ENCODE peak calls at places on chromosome 12, in six cellular contexts. Y, J, X, L, B and U are unnamed samples.

GRCh38 chr12:117629454-117629853 is 268.0 kb upstream of the NOS1 start:
- DNase-seq in Y (no peak), J (no peak), X (no peak), L (no peak), B (no peak), U (no peak)

GRCh38 chr12:7190268-7191055 is 976 bp downstream of the PEX5 start:
- DNase-seq in Y (peak), J (peak), X (no peak), L (no peak), B (peak), U (peak)

GRCh38 chr12:4441355-4442330 is 4.0 kb downstream of the FGF6 start:
- DNase-seq in Y (peak), J (no peak), X (no peak), L (no peak), B (peak), U (no peak)

GRCh38 chr12:28161697-28162096 is 28.6 kb upstream of the CCDC91 start:
- DNase-seq in Y (no peak), J (no peak), X (no peak), L (no peak), B (no peak), U (no peak)

GRCh38 chr12:14913381-14913781 is 25.0 kb downstream of the ERP27 start:
- DNase-seq in Y (peak), J (no peak), X (peak), L (no peak), B (no peak), U (no peak)

GRCh38 chr12:9936597-9936996 is 4.4 kb upstream of the CLEC2A start:
- DNase-seq in Y (no peak), J (no peak), X (no peak), L (no peak), B (no peak), U (no peak)

GRCh38 chr12:109549613-109550309 is 23.5 kb downstream of the MMAB start:
- DNase-seq in Y (peak), J (no peak), X (no peak), L (no peak), B (peak), U (no peak)

GRCh38 chr12:40104461-40105264 is 1.2 kb downstream of the SLC2A13 start:
- DNase-seq in Y (peak), J (peak), X (no peak), L (no peak), B (peak), U (no peak)

GRCh38 chr12:123388948-123389559 is 5.1 kb downstream of the KMT5A start:
- DNase-seq in Y (no peak), J (no peak), X (no peak), L (no peak), B (no peak), U (no peak)

GRCh38 chr12:70367268-70368141 is 1.4 kb downstream of the KCNMB4 start:
- DNase-seq in Y (no peak), J (no peak), X (no peak), L (no peak), B (peak), U (no peak)

GRCh38 chr12:93018610-93019009 is 89.5 kb upstream of the EEA1 start:
- DNase-seq in Y (no peak), J (no peak), X (no peak), L (no peak), B (no peak), U (no peak)

GRCh38 chr12:104602426-104602825 is 145.7 kb downstream of the CHST11 start:
- DNase-seq in Y (no peak), J (no peak), X (no peak), L (no peak), B (peak), U (no peak)

GRCh38 chr12:110543252-110543959 is 39.7 kb downstream of the PPTC7 start:
- DNase-seq in Y (no peak), J (no peak), X (peak), L (peak), B (no peak), U (peak)

GRCh38 chr12:572532-572899 is 90.7 kb downstream of the NINJ2 start:
- DNase-seq in Y (no peak), J (no peak), X (no peak), L (no peak), B (no peak), U (no peak)

GRCh38 chr12:66352197-66352596 is 49.9 kb downstream of the HELB start:
- DNase-seq in Y (peak), J (no peak), X (peak), L (peak), B (peak), U (no peak)

GRCh38 chr12:119208626-119209061 is 29.9 kb downstream of the HSPB8 start:
- DNase-seq in Y (peak), J (no peak), X (peak), L (no peak), B (peak), U (peak)

GRCh38 chr12:120489018-120489417 is 6.9 kb upstream of the DYNLL1 start:
- DNase-seq in Y (no peak), J (no peak), X (peak), L (no peak), B (no peak), U (no peak)

GRCh38 chr12:110582286-110583136 is 607 bp downstream of the PPTC7 start:
- DNase-seq in Y (peak), J (no peak), X (peak), L (peak), B (peak), U (peak)

GRCh38 chr12:110088936-110089335 is 35.2 kb upstream of the IFT81 start:
- DNase-seq in Y (no peak), J (no peak), X (no peak), L (no peak), B (no peak), U (no peak)

GRCh38 chr12:123829561-123829960 is 67.5 kb downstream of the DNAH10 start:
- DNase-seq in Y (no peak), J (no peak), X (no peak), L (no peak), B (no peak), U (no peak)

GRCh38 chr12:128091101-128091795 is 175.7 kb upstream of the TMEM132C start:
- DNase-seq in Y (peak), J (no peak), X (no peak), L (no peak), B (peak), U (no peak)

GRCh38 chr12:3658327-3659163 is 94.4 kb downstream of the CRACR2A start:
- DNase-seq in Y (peak), J (no peak), X (peak), L (no peak), B (peak), U (no peak)

GRCh38 chr12:46110928-46111699 is 120.7 kb upstream of the SCAF11 start:
- DNase-seq in Y (no peak), J (no peak), X (no peak), L (peak), B (no peak), U (no peak)

GRCh38 chr12:3342051-3342450 is 149.0 kb upstream of the PRMT8 start:
- DNase-seq in Y (peak), J (no peak), X (peak), L (no peak), B (peak), U (no peak)

GRCh38 chr12:60191676-60192359 is 596.0 kb downstream of the SLC16A7 start:
- DNase-seq in Y (no peak), J (no peak), X (peak), L (no peak), B (no peak), U (no peak)

GRCh38 chr12:67928621-67929369 is 60.5 kb upstream of the IFNG-AS1 start:
- DNase-seq in Y (no peak), J (no peak), X (peak), L (no peak), B (no peak), U (no peak)

GRCh38 chr12:109735051-109735521 is 21.5 kb downstream of the FAM222A start:
- DNase-seq in Y (peak), J (no peak), X (no peak), L (no peak), B (no peak), U (peak)

GRCh38 chr12:117486840-117487659 is 125.6 kb upstream of the NOS1 start:
- DNase-seq in Y (no peak), J (peak), X (peak), L (no peak), B (no peak), U (peak)

GRCh38 chr12:9367828-9368227 is 159.6 kb upstream of the PZP start:
- DNase-seq in Y (no peak), J (no peak), X (no peak), L (no peak), B (no peak), U (no peak)

GRCh38 chr12:13173537-13173936 is 23.0 kb upstream of the EMP1 start:
- DNase-seq in Y (no peak), J (no peak), X (peak), L (peak), B (peak), U (peak)

GRCh38 chr12:104682790-104683279 is 226.1 kb downstream of the CHST11 start:
- DNase-seq in Y (no peak), J (no peak), X (no peak), L (peak), B (no peak), U (no peak)

GRCh38 chr12:12723147-12723680 is 6.0 kb downstream of the CDKN1B start:
- DNase-seq in Y (no peak), J (no peak), X (peak), L (peak), B (no peak), U (no peak)

GRCh38 chr12:86914716-86915115 is 658.5 kb upstream of the MGAT4C start:
- DNase-seq in Y (peak), J (peak), X (peak), L (no peak), B (peak), U (no peak)

GRCh38 chr12:112716099-112717093 is 75.2 kb upstream of the RPH3A start:
- DNase-seq in Y (no peak), J (peak), X (no peak), L (no peak), B (peak), U (no peak)

GRCh38 chr12:8912910-8913309 is 1.4 kb upstream of the PHC1 start:
- DNase-seq in Y (peak), J (peak), X (peak), L (no peak), B (peak), U (no peak)

GRCh38 chr12:57744194-57744776 is 554 bp upstream of the TSPAN31 start:
- DNase-seq in Y (peak), J (peak), X (no peak), L (peak), B (no peak), U (peak)

GRCh38 chr12:125247477-125247876 is 182.2 kb downstream of the AACS start:
- DNase-seq in Y (no peak), J (no peak), X (no peak), L (no peak), B (no peak), U (no peak)

GRCh38 chr12:47964102-47964723 is 817 bp downstream of the TMEM106C start:
- DNase-seq in Y (peak), J (peak), X (peak), L (peak), B (peak), U (no peak)

GRCh38 chr12:47361389-47362031 is 281.8 kb upstream of the AMIGO2 start:
- DNase-seq in Y (no peak), J (no peak), X (no peak), L (peak), B (no peak), U (no peak)

GRCh38 chr12:122207391-122207790 is 3.9 kb downstream of the B3GNT4 start:
- DNase-seq in Y (no peak), J (no peak), X (no peak), L (no peak), B (no peak), U (no peak)
- H3K27ac ChIP-seq in Y (no peak), J (no peak), X (no peak), L (no peak), B (no peak), U (no peak)

DNA sequence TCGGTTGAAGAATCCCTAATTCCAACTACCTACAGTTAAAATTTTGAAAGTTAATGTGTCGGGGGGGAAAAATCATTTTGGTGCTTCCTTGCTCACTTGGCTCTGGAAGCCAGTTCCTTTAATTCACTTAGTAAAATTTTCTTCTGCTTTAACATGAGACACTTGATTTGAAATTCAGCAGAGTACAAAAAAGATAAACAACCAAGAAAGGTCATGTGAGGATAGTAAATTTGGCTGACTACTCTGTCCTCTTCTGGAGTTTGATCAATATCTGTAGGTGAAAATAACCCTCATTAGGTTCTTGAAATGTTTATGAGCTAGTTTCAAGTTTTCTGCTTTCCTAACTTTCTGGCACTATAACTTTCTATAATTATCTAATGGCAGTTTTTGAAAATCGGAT is 43.4 kb downstream of the KCNJ8 start:
- DNase-seq in Y (no peak), J (no peak), X (no peak), L (no peak), B (no peak), U (no peak)
- H3K27ac ChIP-seq in Y (no peak), J (no peak), X (no peak), L (no peak), B (no peak), U (no peak)

DNA sequence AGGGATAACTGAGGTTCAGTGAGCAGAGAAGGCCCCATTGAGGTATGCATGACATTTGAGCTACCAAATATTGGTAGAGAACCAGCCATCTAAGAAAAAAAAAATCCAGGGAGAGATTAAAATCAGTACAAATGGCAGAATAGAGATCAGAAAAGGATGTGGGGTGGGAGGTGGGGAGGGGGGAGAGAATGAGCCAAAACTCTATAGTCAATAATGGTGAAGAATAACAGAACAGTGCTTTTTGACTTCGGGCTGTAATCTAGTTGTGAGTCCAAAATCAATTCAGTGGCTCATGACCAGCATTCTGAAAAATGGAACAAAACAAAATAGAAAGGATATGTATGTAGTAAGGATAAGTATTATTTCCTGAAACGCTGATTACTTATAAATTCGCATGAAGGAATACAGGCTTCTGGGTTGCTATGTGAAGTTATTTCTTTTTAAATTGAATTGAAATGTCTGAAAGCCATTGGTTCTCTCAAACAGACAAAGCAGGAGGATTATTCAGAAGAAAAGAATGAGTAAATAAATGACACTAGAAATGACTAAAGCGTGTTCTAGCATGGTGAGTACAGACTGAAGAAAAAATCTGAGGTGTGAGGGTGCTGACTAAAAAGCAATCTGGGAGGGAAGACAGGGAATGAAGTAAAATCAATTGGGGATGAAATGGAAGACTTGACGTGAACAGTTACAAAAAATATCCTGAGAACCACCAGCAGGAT is 72.4 kb downstream of the ATP2B1 start:
- DNase-seq in Y (no peak), J (peak), X (peak), L (no peak), B (no peak), U (no peak)
- H3K27ac ChIP-seq in Y (no peak), J (peak), X (peak), L (no peak), B (no peak), U (no peak)

DNA sequence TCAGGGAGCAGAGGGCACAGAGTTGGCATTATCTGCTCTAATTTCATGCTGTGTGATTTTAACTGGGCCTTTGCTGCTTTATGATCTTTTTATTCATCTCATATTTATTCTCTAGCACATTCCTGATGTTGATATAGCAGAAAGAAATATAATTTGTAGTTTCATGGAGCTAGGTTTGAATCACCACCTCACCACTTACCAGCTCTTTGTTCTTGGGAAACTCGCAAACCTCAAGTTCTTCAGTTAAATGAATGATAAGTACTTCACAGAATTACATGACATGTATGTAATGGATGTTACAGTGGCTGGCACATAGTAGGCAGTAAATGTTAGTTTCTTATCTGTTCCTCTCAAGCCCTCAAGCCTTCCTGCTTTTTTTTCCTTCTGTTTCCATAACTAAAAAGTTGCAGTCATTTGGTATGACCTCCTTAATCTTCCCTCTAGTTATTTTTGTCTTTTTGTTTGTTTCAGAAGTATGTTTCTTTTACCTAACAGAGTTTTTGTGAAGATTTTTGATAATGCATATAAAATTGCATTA is 54.8 kb downstream of the SPATS2 start:
- DNase-seq in Y (no peak), J (no peak), X (no peak), L (no peak), B (no peak), U (no peak)
- H3K27ac ChIP-seq in Y (no peak), J (no peak), X (no peak), L (no peak), B (no peak), U (no peak)

GRCh38 chr12:43285248-43285647 is 266.8 kb downstream of the ADAMTS20 start:
- DNase-seq in Y (no peak), J (no peak), X (peak), L (peak), B (no peak), U (no peak)
- H3K27ac ChIP-seq in Y (no peak), J (no peak), X (peak), L (no peak), B (no peak), U (no peak)

GRCh38 chr12:114666746-114667668 is 17.0 kb downstream of the TBX3 start:
- DNase-seq in Y (no peak), J (no peak), X (peak), L (no peak), B (peak), U (no peak)
- H3K27ac ChIP-seq in Y (no peak), J (peak), X (peak), L (no peak), B (no peak), U (no peak)

GRCh38 chr12:53068811-53069585 is 10.2 kb downstream of the SPRYD3 start:
- DNase-seq in Y (no peak), J (no peak), X (no peak), L (no peak), B (no peak), U (peak)
- H3K27ac ChIP-seq in Y (no peak), J (no peak), X (no peak), L (no peak), B (no peak), U (no peak)

GRCh38 chr12:83017001-83017400 is 330.3 kb downstream of the TMTC2 start:
- DNase-seq in Y (no peak), J (no peak), X (no peak), L (no peak), B (peak), U (no peak)
- H3K27ac ChIP-seq in Y (no peak), J (no peak), X (no peak), L (no peak), B (peak), U (no peak)

GRCh38 chr12:1692221-1692620 is 1.4 kb downstream of the ADIPOR2 start:
- DNase-seq in Y (no peak), J (no peak), X (no peak), L (no peak), B (no peak), U (no peak)
- H3K27ac ChIP-seq in Y (no peak), J (peak), X (no peak), L (no peak), B (no peak), U (peak)